ENCODE peak calls at places on chromosomes 1 and 21, in six cellular contexts. J is stimulated activated CD4-positive, alpha-beta T cell treated with anti-CD3 and anti-CD28 coated beads, Interleukin-2, amount 100 ng/mL, for 48 hours; L is SW480; P is CD4-positive, alpha-beta T cell; A is A172; H is GF-D8. V is an unnamed sample.
A peak's percentile ranks its signal among the peaks of the same experiment; 100 is the strongest.

GRCh38 chr21:45292399-45293213 is 4.9 kb upstream of the POFUT2 start:
- DNase-seq in J (peak; percentile 71), L (peak; percentile 80), P (peak; percentile 64), A (peak; percentile 86), H (peak; percentile 71), V (peak; percentile 68)

GRCh38 chr1:102897537-102897936 is 210.8 kb downstream of the COL11A1 start:
- DNase-seq in J (no peak), L (no peak), P (no peak), A (peak; percentile 36), H (no peak), V (peak; percentile 50)

GRCh38 chr1:159880435-159880834 is 18.0 kb upstream of the VSIG8 start:
- DNase-seq in J (no peak), L (no peak), P (no peak), A (no peak), H (no peak), V (no peak)

GRCh38 chr1:30417701-30418425 is 305.5 kb downstream of the MATN1 start:
- DNase-seq in J (no peak), L (no peak), P (no peak), A (no peak), H (no peak), V (no peak)

GRCh38 chr1:206575894-206576737 is 36.1 kb downstream of the EIF2D start:
- DNase-seq in J (no peak), L (no peak), P (no peak), A (no peak), H (no peak), V (no peak)

GRCh38 chr1:17274186-17275170 is 25.6 kb downstream of the PADI3 start:
- DNase-seq in J (peak; percentile 43), L (peak; percentile 65), P (no peak), A (peak; percentile 37), H (no peak), V (peak; percentile 69)

GRCh38 chr1:40818264-40818961 is 34.8 kb downstream of the KCNQ4 start:
- DNase-seq in J (peak; percentile 79), L (no peak), P (peak; percentile 86), A (no peak), H (no peak), V (no peak)

GRCh38 chr1:92230736-92231135 is 13.0 kb downstream of the C1orf146 start:
- DNase-seq in J (no peak), L (no peak), P (no peak), A (no peak), H (no peak), V (no peak)

GRCh38 chr1:10507111-10507879 is 32.5 kb downstream of the PEX14 start:
- DNase-seq in J (peak; percentile 34), L (peak; percentile 90), P (peak; percentile 49), A (peak; percentile 73), H (peak; percentile 70), V (peak; percentile 65)

V was measured in A549.